ENCODE peak calls at places on chromosome 11, in nine cellular contexts. Y, K, Q, E, F, T, R, G and U are unnamed samples.

GRCh38 chr11:10328314-10329090 is 23.6 kb downstream of the ADM start:
- DNase-seq in Y (no peak), E (no peak), T (peak; percentile 32), G (peak; percentile 19), R (no peak), K (no peak), F (no peak), Q (no peak), U (no peak)

GRCh38 chr11:118349475-118349874 is 5.3 kb downstream of the CD3G start:
- DNase-seq in G (no peak), T (no peak), F (no peak), Y (no peak), R (no peak), E (no peak), Q (no peak), K (no peak), U (no peak)

GRCh38 chr11:2298131-2298794 is 3.5 kb downstream of the C11orf21 start:
- DNase-seq in G (no peak), K (no peak), R (peak; percentile 38), T (no peak), Q (no peak), E (no peak), Y (no peak), F (peak; percentile 61), U (peak; percentile 9)

GRCh38 chr11:75072582-75072981 is 24.1 kb downstream of the OR2AT4 start:
- DNase-seq in K (no peak), F (no peak), T (no peak), Y (peak; percentile 53), G (no peak), Q (no peak), R (no peak), E (no peak), U (no peak)

GRCh38 chr11:123241874-123242538 is 47.0 kb upstream of the CLMP start:
- DNase-seq in Y (no peak), E (no peak), K (no peak), T (no peak), Q (no peak), R (no peak), G (no peak), F (no peak), U (no peak)

GRCh38 chr11:126679033-126679432 is 321.5 kb downstream of the KIRREL3 start:
- DNase-seq in R (no peak), Q (no peak), E (no peak), F (no peak), G (no peak), Y (no peak), K (no peak), T (no peak), U (no peak)

GRCh38 chr11:121451982-121452608 is at the start of gene SORL1:
- DNase-seq in Q (peak; percentile 78), K (peak; percentile 89), E (no peak), Y (peak; percentile 62), T (no peak), F (peak; percentile 83), R (peak; percentile 91), G (peak; percentile 67), U (peak; percentile 66)

GRCh38 chr11:111585371-111585770 is 16.9 kb upstream of the SIK2 start:
- DNase-seq in Q (peak; percentile 26), R (no peak), G (peak; percentile 55), K (no peak), T (peak; percentile 91), Y (no peak), E (no peak), F (no peak), U (no peak)

GRCh38 chr11:57001674-57002401 is 13.1 kb downstream of the OR5AK2 start:
- DNase-seq in E (no peak), Y (no peak), G (peak; percentile 9), F (no peak), Q (no peak), T (peak; percentile 30), K (no peak), R (no peak), U (no peak)
- TF ChIP-seq CTCF in E (peak; percentile 45), Y (no peak), G (peak; percentile 41), F (no peak), Q (peak; percentile 58), T (peak; percentile 51), K (peak; percentile 41), R (no peak), U (no peak)

GRCh38 chr11:70270877-70271634 is 566 bp downstream of the PPFIA1 start:
- DNase-seq in Q (peak; percentile 33), G (peak; percentile 53), T (peak; percentile 27), E (no peak), Y (peak; percentile 37), K (peak; percentile 73), R (peak; percentile 73), F (no peak), U (peak; percentile 52)
- H3K27ac ChIP-seq in Q (peak overlapping the region; percentile 59), G (peak overlapping the region; percentile 76), T (peak overlapping the region; percentile 87), E (peak overlapping the region; percentile 68), Y (peak overlapping the region; percentile 79), K (peak overlapping the region; percentile 94), R (peak overlapping the region; percentile 90), F (peak overlapping the region; percentile 72), U (peak overlapping the region; percentile 52)

DNA sequence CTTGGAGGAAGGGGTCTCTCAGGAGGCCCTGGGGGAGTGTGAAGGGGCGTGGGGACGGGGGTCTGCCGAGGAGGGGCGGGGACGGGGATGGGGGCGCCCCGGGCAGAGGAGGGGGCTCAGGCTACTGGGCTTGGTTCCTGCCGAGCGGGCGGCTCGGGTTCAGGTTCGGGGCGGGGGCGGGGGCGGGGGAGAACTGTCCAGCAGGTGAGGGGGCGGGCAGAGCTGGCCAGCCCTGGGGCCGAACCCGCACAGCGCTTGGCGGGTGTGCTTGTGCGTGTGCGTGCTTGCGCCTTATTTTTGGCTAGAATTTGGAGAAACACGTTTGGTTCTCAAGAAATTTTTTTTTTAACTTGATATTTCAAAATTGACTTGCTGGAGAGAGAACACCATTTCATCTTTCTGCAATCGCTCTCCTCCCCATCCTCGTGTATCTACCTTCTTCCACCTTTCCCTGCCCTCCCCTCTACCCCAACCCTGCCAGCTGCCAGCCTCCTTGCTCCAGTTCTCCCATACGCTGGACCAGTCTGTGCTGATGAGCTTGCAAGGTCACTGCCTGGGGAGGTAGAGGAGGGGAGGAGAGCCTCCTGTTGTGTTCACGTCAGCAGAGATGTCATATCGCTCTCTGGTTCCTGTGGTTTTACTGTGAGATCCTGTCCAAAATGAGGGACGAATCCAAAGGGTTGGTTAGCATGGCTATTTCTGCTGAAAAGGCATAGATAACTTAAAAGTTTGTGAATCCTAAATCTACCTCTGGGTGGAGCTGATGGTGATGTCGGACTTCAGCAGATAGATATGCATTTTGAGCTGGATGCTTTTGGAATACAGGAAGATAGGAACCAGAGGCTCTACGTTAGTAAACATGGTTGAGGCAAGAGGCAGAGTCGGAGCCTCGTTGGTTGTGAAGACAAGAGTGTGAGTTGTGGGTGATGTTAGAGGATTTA is 668 bp downstream of the MADD start:
- DNase-seq in R (peak; percentile 59), Q (peak; percentile 33), G (peak; percentile 54), T (peak; percentile 45), E (no peak), Y (peak; percentile 49), K (peak; percentile 45), F (no peak), U (no peak)
- TF ChIP-seq CTCF in R (no peak), Q (peak; percentile 37), G (peak; percentile 21), T (peak; percentile 21), E (peak; percentile 19), Y (no peak), K (no peak), F (no peak), U (no peak)

DNA sequence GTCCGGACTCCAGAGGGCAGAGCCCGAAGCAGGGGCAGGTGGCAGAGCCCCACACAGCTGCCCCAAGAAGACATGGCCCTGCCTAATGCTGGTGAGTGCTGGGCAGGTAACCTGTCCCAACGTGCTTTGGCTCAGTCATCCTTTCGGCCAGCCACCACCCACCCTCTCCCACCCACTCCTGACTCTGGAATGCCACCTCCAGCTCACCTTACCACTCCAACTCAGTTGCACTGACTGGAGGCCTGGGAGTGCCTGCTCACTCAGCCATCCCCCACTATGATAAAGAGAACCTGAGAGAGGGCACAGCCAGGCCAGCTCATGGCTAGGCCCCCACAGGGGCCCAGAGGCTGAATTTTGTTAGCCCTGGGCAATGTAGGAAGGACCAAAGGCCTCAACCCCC is 53.8 kb upstream of the MPEG1 start:
- DNase-seq in Q (no peak), F (no peak), R (no peak), T (no peak), K (no peak), E (peak; percentile 33), G (peak; percentile 78), Y (no peak), U (no peak)
- H3K27ac ChIP-seq in Q (no peak overlapping the region), F (no peak overlapping the region), R (no peak overlapping the region), T (no peak overlapping the region), K (no peak overlapping the region), E (no peak overlapping the region), G (peak overlapping the region; percentile 57), Y (no peak overlapping the region), U (no peak overlapping the region)

GRCh38 chr11:129992161-129992944 is 10.3 kb downstream of the PRDM10 start:
- DNase-seq in Y (peak; percentile 82), F (no peak), G (peak; percentile 52), R (peak; percentile 56), E (no peak), K (peak; percentile 36), Q (peak; percentile 39), T (no peak), U (peak; percentile 44)
- TF ChIP-seq CTCF in Y (peak; percentile 84), F (no peak), G (peak; percentile 44), R (no peak), E (peak; percentile 71), K (no peak), Q (peak; percentile 26), T (peak; percentile 27), U (peak; percentile 42)

GRCh38 chr11:36407360-36407759 is 102.7 kb downstream of the TRAF6 start:
- DNase-seq in R (no peak), G (no peak), E (no peak), Y (no peak), F (no peak), T (no peak), K (no peak), Q (no peak), U (no peak)

GRCh38 chr11:36405585-36406367 is 104.3 kb downstream of the TRAF6 start:
- DNase-seq in F (no peak), R (no peak), Y (no peak), E (no peak), Q (no peak), T (no peak), K (no peak), G (no peak), U (no peak)

GRCh38 chr11:36409152-36409713 is 100.8 kb downstream of the TRAF6 start:
- DNase-seq in F (no peak), Y (no peak), T (peak; percentile 45), E (no peak), Q (peak; percentile 78), G (no peak), K (no peak), R (no peak), U (no peak)

GRCh38 chr11:36411202-36411640 is 98.9 kb downstream of the TRAF6 start:
- DNase-seq in T (no peak), R (no peak), Y (no peak), E (no peak), Q (no peak), K (no peak), F (no peak), G (no peak), U (no peak)

DNA sequence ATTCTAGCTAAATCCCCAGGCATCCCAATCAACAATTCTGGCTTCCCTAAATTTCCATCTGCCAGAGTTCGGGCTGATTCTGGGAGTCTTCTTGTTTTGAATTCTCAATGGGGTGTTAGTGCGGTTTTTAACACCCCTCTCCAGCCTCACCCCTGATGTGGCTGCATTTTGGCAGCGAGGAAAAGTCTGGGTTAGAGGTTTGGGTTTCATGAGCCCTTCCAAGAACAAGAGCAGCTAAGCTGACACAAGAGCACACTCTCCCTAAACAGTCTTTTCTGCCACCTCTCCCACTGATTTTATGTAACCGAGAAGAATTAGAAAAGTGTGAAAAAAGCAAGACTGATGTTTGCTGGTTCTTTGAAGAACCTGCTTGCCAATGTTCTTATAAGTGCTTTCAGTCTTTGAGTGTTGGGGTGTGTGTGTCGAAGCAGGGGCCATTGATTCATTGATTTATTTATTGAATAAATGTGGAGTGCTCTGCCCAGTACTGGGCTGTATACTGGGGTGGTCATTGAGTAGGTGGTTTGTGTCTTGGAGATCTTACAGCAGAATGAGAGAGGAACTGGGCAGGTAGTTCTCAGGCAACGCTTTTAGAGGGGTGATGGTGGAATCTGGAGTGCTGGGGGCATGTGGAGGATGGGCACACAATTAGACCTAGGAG is 101.5 kb downstream of the TRAF6 start:
- DNase-seq in Q (no peak), E (no peak), G (no peak), T (no peak), K (no peak), R (no peak), F (no peak), Y (no peak), U (no peak)
- H3K27ac ChIP-seq in Q (peak overlapping the region; percentile 61), E (no peak overlapping the region), G (no peak overlapping the region), T (peak overlapping the region; percentile 37), K (no peak overlapping the region), R (peak overlapping the region; percentile 7), F (no peak overlapping the region), Y (no peak overlapping the region), U (peak overlapping the region; percentile 9)